ENCODE peak calls at places on chromosomes 7 and 10, in five cellular contexts. Q, W, X, H and D are unnamed samples.

GRCh38 chr7:122885583-122886356 is 490 bp downstream of the CADPS2 start:
- DNase-seq in Q (peak), W (peak), X (peak), H (no peak), D (peak)

GRCh38 chr10:81831060-81831459 is 43.9 kb upstream of the NRG3 start:
- DNase-seq in Q (no peak), W (no peak), X (no peak), H (no peak), D (no peak)

GRCh38 chr10:79305515-79305914 is 41.8 kb upstream of the PPIF start:
- DNase-seq in Q (no peak), W (no peak), X (no peak), H (no peak), D (no peak)

GRCh38 chr7:101402081-101402779 is 39.6 kb downstream of the COL26A1 start:
- DNase-seq in Q (peak), W (no peak), X (no peak), H (no peak), D (no peak)

GRCh38 chr7:4634166-4634565 is 47.9 kb upstream of the FOXK1 start:
- DNase-seq in Q (no peak), W (no peak), X (no peak), H (no peak), D (no peak)

GRCh38 chr7:133601607-133602006 is 348.7 kb downstream of the EXOC4 start:
- DNase-seq in Q (no peak), W (no peak), X (no peak), H (no peak), D (no peak)

GRCh38 chr10:33073641-33074410 is 115.8 kb upstream of the ITGB1 start:
- DNase-seq in Q (no peak), W (no peak), X (no peak), H (no peak), D (no peak)

GRCh38 chr7:135650831-135651573 is 11.3 kb upstream of the STMP1 start:
- DNase-seq in Q (no peak), W (no peak), X (no peak), H (no peak), D (no peak)

GRCh38 chr10:73768881-73769280 is 13.0 kb upstream of the CHCHD1 start:
- DNase-seq in Q (no peak), W (no peak), X (no peak), H (no peak), D (no peak)

GRCh38 chr7:113805976-113806375 is 112.8 kb downstream of the PPP1R3A start:
- DNase-seq in Q (no peak), W (no peak), X (no peak), H (no peak), D (no peak)

GRCh38 chr7:138961159-138961558 is 20.0 kb downstream of the KIAA1549 start:
- DNase-seq in Q (no peak), W (no peak), X (no peak), H (no peak), D (no peak)

GRCh38 chr7:71348751-71349415 is 216.9 kb downstream of the GALNT17 start:
- DNase-seq in Q (peak), W (no peak), X (no peak), H (no peak), D (no peak)

GRCh38 chr10:95346715-95347401 is 56.1 kb upstream of the PDLIM1 start:
- DNase-seq in Q (no peak), W (peak), X (no peak), H (no peak), D (no peak)

GRCh38 chr10:71268247-71268691 is 50.8 kb upstream of the SLC29A3 start:
- DNase-seq in Q (no peak), W (peak), X (no peak), H (no peak), D (no peak)

GRCh38 chr10:52739380-52740154 is 33.0 kb downstream of the MBL2 start:
- DNase-seq in Q (no peak), W (no peak), X (no peak), H (no peak), D (no peak)

GRCh38 chr10:117878626-117879025 is 168.1 kb downstream of the RAB11FIP2 start:
- DNase-seq in Q (no peak), W (no peak), X (no peak), H (no peak), D (no peak)

GRCh38 chr10:123421461-123421860 is 244.7 kb upstream of the GPR26 start:
- DNase-seq in Q (no peak), W (no peak), X (no peak), H (no peak), D (no peak)

DNA sequence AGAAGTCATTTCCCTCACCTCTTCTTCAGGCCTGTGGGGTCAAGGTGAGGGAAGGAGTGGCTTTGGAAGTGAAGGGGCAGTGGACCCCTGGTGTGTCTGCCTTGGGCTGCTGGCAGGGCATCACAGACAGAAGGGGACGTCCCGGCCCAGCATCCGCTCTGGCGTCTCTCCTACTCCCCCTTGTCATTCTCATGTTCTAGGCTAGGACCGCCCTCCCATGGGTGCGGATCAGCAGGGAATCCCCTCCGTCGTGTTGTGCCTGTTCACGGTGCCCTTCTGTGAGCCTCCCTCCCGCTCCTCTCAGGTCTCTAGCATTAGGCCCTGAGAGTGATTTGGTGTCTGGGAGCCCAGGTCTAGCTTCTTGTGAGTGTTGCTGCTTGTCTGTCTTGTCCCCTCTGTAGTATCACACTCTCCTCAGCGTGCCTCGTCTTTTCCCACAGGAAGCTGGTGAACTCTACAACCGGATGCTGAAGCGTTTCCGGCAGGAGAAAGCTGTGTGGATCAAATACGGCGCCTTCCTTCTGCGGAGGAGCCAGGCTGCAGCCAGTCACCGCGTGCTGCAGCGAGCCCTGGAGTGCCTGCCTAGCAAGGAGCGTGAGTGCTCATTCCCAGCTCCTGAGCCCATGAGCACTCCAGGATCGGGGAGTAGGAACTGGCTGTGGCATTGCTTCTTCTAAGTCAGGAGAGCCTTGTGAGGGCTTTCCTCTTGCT is 8.5 kb downstream of the CALHM2 start:
- DNase-seq in Q (no peak), W (no peak), X (no peak), H (no peak), D (no peak)
- TF ChIP-seq POLR2A in Q (no peak), W (no peak), X (no peak), H (peak), D (no peak)

GRCh38 chr7:126483972-126484371 is 768.8 kb downstream of the GRM8 start:
- DNase-seq in Q (no peak), W (no peak), X (no peak), H (no peak), D (no peak)
- TF ChIP-seq TAF1 in Q (no peak), W (no peak), X (no peak), H (no peak), D (no peak)

DNA sequence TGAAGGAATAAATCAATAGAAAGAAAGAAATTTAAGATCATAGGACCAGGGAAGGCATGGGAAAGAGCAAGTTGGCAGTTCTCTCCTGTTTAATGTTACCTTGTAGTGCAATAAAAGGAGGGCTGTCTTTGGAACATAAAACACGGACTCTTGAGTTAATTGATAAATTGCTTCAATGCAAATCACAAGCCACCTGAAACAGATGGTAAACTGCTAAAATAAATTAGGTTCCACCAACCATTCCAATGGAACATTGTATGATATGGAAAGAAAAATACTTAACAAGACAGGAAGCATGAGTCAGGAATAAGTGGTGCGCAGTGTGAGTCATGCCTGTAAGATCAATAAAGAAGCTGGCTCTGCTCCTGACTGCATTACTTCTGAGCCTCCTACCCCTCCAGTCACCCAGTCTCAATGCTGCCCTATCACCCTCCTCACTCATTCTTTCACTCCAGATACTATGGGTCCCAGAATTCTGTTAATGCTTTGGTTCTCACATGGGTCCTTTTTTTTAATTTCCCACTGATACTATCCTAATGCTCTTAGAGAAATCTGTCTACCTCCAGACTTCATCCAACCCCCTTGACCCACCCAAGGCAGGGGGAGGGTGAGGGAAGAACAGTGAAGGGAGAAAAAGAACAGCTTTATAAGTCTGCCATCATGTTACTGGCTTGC is 78.9 kb downstream of the LRRC17 start:
- DNase-seq in Q (no peak), W (peak), X (peak), H (no peak), D (no peak)
- TF ChIP-seq POLR2AphosphoS5 in Q (no peak), W (no peak), X (peak), H (no peak), D (no peak)

GRCh38 chr7:74199551-74200355 is 10.1 kb upstream of the LAT2 start:
- DNase-seq in Q (no peak), W (no peak), X (no peak), H (no peak), D (no peak)

GRCh38 chr7:74193054-74193453 is 16.8 kb upstream of the LAT2 start:
- DNase-seq in Q (no peak), W (no peak), X (no peak), H (no peak), D (no peak)

GRCh38 chr7:74193913-74194312 is 15.9 kb upstream of the LAT2 start:
- DNase-seq in Q (no peak), W (no peak), X (no peak), H (no peak), D (no peak)

GRCh38 chr7:74194686-74195085 is 15.1 kb upstream of the LAT2 start:
- DNase-seq in Q (no peak), W (no peak), X (no peak), H (no peak), D (no peak)

DNA sequence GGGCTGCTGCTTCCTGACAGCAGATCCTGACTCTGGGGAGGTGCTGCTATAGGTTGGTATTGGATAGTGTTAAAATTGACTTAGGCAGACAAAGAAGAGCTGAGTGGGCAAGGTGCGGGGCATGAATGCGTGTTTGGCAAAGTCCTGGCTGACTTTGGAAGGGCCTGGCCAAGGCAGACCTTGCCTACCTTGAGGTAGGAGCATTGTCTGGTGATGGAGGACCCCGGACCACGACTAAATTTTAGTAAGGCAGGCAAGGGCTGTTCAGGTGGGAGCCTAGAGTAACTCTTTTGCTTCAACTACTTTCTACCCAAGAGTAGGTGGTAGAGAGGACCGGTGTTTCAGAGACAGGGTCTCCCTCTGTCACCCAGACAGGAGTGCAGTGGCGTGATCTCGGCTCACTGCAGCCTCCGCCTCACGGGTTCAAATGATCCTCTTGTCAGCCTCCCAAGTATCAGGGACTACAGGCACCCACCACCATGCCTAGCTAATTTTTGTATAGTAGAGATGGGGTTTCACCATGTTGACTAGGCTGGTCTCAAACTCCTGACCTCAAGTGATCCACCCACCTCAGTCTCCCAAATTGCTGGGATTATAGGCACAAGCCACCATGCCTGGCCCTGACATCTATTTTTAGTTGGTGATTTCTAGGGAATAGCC is 12.2 kb upstream of the LAT2 start:
- DNase-seq in Q (no peak), W (no peak), X (no peak), H (no peak), D (no peak)
- TF ChIP-seq POLR2A in Q (no peak), W (peak), X (peak), H (peak), D (peak)

DNA sequence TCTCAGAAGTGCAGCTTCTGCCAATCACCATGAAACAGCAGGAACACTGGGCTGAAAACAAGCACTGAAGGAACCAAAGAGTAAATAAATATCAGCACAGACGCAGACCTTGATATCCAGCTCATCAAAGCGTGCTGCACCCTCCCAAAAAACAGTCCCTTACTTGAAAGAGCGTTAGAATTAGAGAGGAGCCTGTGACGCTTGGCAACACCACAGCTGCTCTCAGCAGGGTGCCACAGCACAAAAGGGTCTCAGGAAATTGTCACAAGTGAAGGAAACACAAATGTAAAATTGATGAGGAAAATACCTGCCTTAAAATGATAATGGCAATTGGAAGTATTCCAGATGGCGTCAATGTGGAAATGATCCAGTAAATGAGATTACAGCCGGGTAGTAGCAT is 39.4 kb downstream of the KLF6 start:
- DNase-seq in Q (no peak), W (no peak), X (no peak), H (no peak), D (no peak)
- TF ChIP-seq TAF1 in Q (no peak), W (no peak), X (no peak), H (no peak), D (no peak)

GRCh38 chr7:67346876-67347275 is 350.2 kb downstream of the TYW1 start:
- DNase-seq in Q (no peak), W (no peak), X (no peak), H (no peak), D (no peak)

GRCh38 chr7:67343566-67343965 is 346.9 kb downstream of the TYW1 start:
- DNase-seq in Q (no peak), W (no peak), X (no peak), H (no peak), D (no peak)

GRCh38 chr7:67346126-67346525 is 349.5 kb downstream of the TYW1 start:
- DNase-seq in Q (no peak), W (no peak), X (no peak), H (no peak), D (no peak)

GRCh38 chr7:67344481-67345193 is 348.0 kb downstream of the TYW1 start:
- DNase-seq in Q (no peak), W (no peak), X (no peak), H (no peak), D (no peak)

GRCh38 chr7:67348171-67348570 is 351.5 kb downstream of the TYW1 start:
- DNase-seq in Q (no peak), W (no peak), X (no peak), H (no peak), D (no peak)
- TF ChIP-seq POLR2AphosphoS5 in Q (no peak), W (no peak), X (no peak), H (no peak), D (no peak)